ENCODE peak calls at places on chromosomes 12 and 14, in four cellular contexts. J, C, V and G are unnamed samples.

GRCh38 chr12:1594045-1594294 is 411 bp downstream of the FBXL14 start:
- DNase-seq in J (peak), C (peak), V (peak), G (peak)

GRCh38 chr12:24424889-24425600 is 475.6 kb upstream of the SOX5 start:
- DNase-seq in C (no peak), J (no peak), V (no peak), G (peak)

GRCh38 chr14:71022015-71022919 is 115.0 kb downstream of the PCNX1 start:
- DNase-seq in C (no peak), V (no peak), J (no peak), G (no peak)

GRCh38 chr14:66918527-66918926 is 270.7 kb upstream of the GARIN2 start:
- DNase-seq in V (no peak), C (no peak), J (no peak), G (no peak)

GRCh38 chr12:8030189-8030588 is 2.3 kb upstream of the FOXJ2 start:
- DNase-seq in J (no peak), V (no peak), C (no peak), G (no peak)

GRCh38 chr12:49043856-49044258 is 16.7 kb downstream of the KMT2D start:
- DNase-seq in C (peak), J (peak), V (peak), G (peak)

GRCh38 chr12:49616533-49617219 is 6.7 kb upstream of the PRPF40B start:
- DNase-seq in C (no peak), V (no peak), J (no peak), G (no peak)

GRCh38 chr12:46320731-46321130 is 51.8 kb downstream of the SLC38A2 start:
- DNase-seq in J (no peak), C (no peak), V (no peak), G (no peak)

GRCh38 chr12:131454418-131455217 is 256.3 kb upstream of the SFSWAP start:
- DNase-seq in J (no peak), C (peak), V (peak), G (peak)

GRCh38 chr12:124653169-124653931 is 85.9 kb upstream of the NCOR2 start:
- DNase-seq in C (no peak), J (peak), V (no peak), G (no peak)

GRCh38 chr14:65373671-65374039 is 38.9 kb upstream of the FUT8 start:
- DNase-seq in J (no peak), V (peak), C (no peak), G (peak)

GRCh38 chr12:29309320-29309902 is 71.6 kb downstream of the ERGIC2 start:
- DNase-seq in J (peak), C (no peak), V (peak), G (peak)

GRCh38 chr12:45302621-45303020 is 86.7 kb downstream of the ANO6 start:
- DNase-seq in J (peak), C (no peak), V (no peak), G (no peak)

GRCh38 chr14:53458368-53458814 is 305.3 kb upstream of the DDHD1 start:
- DNase-seq in J (peak), V (peak), C (no peak), G (no peak)

GRCh38 chr12:15691372-15691771 is 97.8 kb downstream of the EPS8 start:
- DNase-seq in C (no peak), V (no peak), J (no peak), G (no peak)

GRCh38 chr12:59780605-59781135 is 184.8 kb downstream of the SLC16A7 start:
- DNase-seq in V (peak), J (peak), C (no peak), G (no peak)

GRCh38 chr12:104011265-104011664 is 38.7 kb downstream of the GLT8D2 start:
- DNase-seq in J (peak), V (peak), C (no peak), G (no peak)